ENCODE peak calls at places on chromosome 4, in nine cellular contexts. One of them, this sample, is unnamed.

GRCh38 chr4:107818301-107818910 is 6.3 kb upstream of the SGMS2 start:
- DNase-seq in pancreas: no peak
- DNase-seq in heart right ventricle: no peak
- DNase-seq in IMR-90: no peak
- DNase-seq in left lung: no peak
- DNase-seq in stomach: no peak
- DNase-seq in astrocyte: peak; percentile 23
- DNase-seq in esophagus squamous epithelium: no peak
- DNase-seq in small intestine: no peak
- DNase-seq in this sample: no peak

GRCh38 chr4:66972087-66972486 is 573.2 kb downstream of the CENPC start:
- DNase-seq in heart right ventricle: no peak
- DNase-seq in left lung: no peak
- DNase-seq in stomach: no peak
- DNase-seq in astrocyte: peak; percentile 1
- DNase-seq in IMR-90: no peak
- DNase-seq in esophagus squamous epithelium: no peak
- DNase-seq in small intestine: no peak
- DNase-seq in pancreas: no peak
- DNase-seq in this sample: no peak

GRCh38 chr4:104235966-104236365 is 258.7 kb downstream of the CXXC4 start:
- DNase-seq in small intestine: no peak
- DNase-seq in IMR-90: no peak
- DNase-seq in astrocyte: no peak
- DNase-seq in pancreas: no peak
- DNase-seq in left lung: no peak
- DNase-seq in stomach: no peak
- DNase-seq in esophagus squamous epithelium: no peak
- DNase-seq in heart right ventricle: no peak
- DNase-seq in this sample: no peak

GRCh38 chr4:184406915-184407314 is 67.4 kb downstream of the IRF2 start:
- DNase-seq in esophagus squamous epithelium: no peak
- DNase-seq in stomach: peak; percentile 59
- DNase-seq in pancreas: no peak
- DNase-seq in left lung: no peak
- DNase-seq in small intestine: peak; percentile 84
- DNase-seq in astrocyte: no peak
- DNase-seq in IMR-90: no peak
- DNase-seq in heart right ventricle: no peak
- DNase-seq in this sample: no peak

GRCh38 chr4:14084598-14084997 is 457.1 kb upstream of the BOD1L1 start:
- DNase-seq in stomach: no peak
- DNase-seq in esophagus squamous epithelium: no peak
- DNase-seq in left lung: no peak
- DNase-seq in heart right ventricle: no peak
- DNase-seq in IMR-90: no peak
- DNase-seq in small intestine: no peak
- DNase-seq in astrocyte: no peak
- DNase-seq in pancreas: no peak
- DNase-seq in this sample: no peak

GRCh38 chr4:31458813-31459212 is 738.6 kb downstream of the PCDH7 start:
- DNase-seq in stomach: no peak
- DNase-seq in small intestine: no peak
- DNase-seq in astrocyte: peak; percentile 25
- DNase-seq in pancreas: no peak
- DNase-seq in esophagus squamous epithelium: no peak
- DNase-seq in left lung: no peak
- DNase-seq in heart right ventricle: no peak
- DNase-seq in IMR-90: no peak
- DNase-seq in this sample: no peak

GRCh38 chr4:40769266-40769665 is 19.5 kb downstream of the NSUN7 start:
- DNase-seq in esophagus squamous epithelium: no peak
- DNase-seq in small intestine: no peak
- DNase-seq in stomach: no peak
- DNase-seq in astrocyte: peak; percentile 36
- DNase-seq in pancreas: no peak
- DNase-seq in IMR-90: peak; percentile 37
- DNase-seq in heart right ventricle: no peak
- DNase-seq in left lung: no peak
- DNase-seq in this sample: no peak

GRCh38 chr4:120874792-120875774 is 47.4 kb downstream of the PRDM5 start:
- DNase-seq in astrocyte: no peak
- DNase-seq in left lung: no peak
- DNase-seq in pancreas: no peak
- DNase-seq in small intestine: no peak
- DNase-seq in stomach: no peak
- DNase-seq in esophagus squamous epithelium: no peak
- DNase-seq in heart right ventricle: no peak
- DNase-seq in IMR-90: no peak
- DNase-seq in this sample: no peak

GRCh38 chr4:186236126-186236525 is 8.8 kb downstream of the KLKB1 start:
- DNase-seq in heart right ventricle: no peak
- DNase-seq in left lung: no peak
- DNase-seq in pancreas: no peak
- DNase-seq in IMR-90: no peak
- DNase-seq in small intestine: peak; percentile 28
- DNase-seq in esophagus squamous epithelium: no peak
- DNase-seq in stomach: no peak
- DNase-seq in astrocyte: no peak
- DNase-seq in this sample: no peak

GRCh38 chr4:61277785-61278184 is 77.7 kb downstream of the ADGRL3 start:
- DNase-seq in heart right ventricle: no peak
- DNase-seq in pancreas: no peak
- DNase-seq in left lung: no peak
- DNase-seq in stomach: no peak
- DNase-seq in astrocyte: peak; percentile 2
- DNase-seq in IMR-90: no peak
- DNase-seq in small intestine: no peak
- DNase-seq in esophagus squamous epithelium: no peak
- DNase-seq in this sample: no peak

GRCh38 chr4:28490669-28491068 is 1630.0 kb downstream of the STIM2 start:
- DNase-seq in heart right ventricle: no peak
- DNase-seq in esophagus squamous epithelium: no peak
- DNase-seq in pancreas: no peak
- DNase-seq in left lung: no peak
- DNase-seq in IMR-90: peak; percentile 52
- DNase-seq in stomach: no peak
- DNase-seq in astrocyte: peak; percentile 1
- DNase-seq in small intestine: no peak
- DNase-seq in this sample: no peak

GRCh38 chr4:45293335-45293734 is 567.0 kb upstream of the GNPDA2 start:
- DNase-seq in IMR-90: no peak
- DNase-seq in small intestine: no peak
- DNase-seq in heart right ventricle: no peak
- DNase-seq in astrocyte: no peak
- DNase-seq in esophagus squamous epithelium: no peak
- DNase-seq in pancreas: no peak
- DNase-seq in stomach: no peak
- DNase-seq in left lung: peak; percentile 3
- DNase-seq in this sample: no peak

GRCh38 chr4:45292844-45293243 is 566.5 kb upstream of the GNPDA2 start:
- DNase-seq in astrocyte: no peak
- DNase-seq in stomach: no peak
- DNase-seq in pancreas: no peak
- DNase-seq in esophagus squamous epithelium: no peak
- DNase-seq in heart right ventricle: no peak
- DNase-seq in small intestine: no peak
- DNase-seq in IMR-90: no peak
- DNase-seq in left lung: peak; percentile 22
- DNase-seq in this sample: no peak

DNA sequence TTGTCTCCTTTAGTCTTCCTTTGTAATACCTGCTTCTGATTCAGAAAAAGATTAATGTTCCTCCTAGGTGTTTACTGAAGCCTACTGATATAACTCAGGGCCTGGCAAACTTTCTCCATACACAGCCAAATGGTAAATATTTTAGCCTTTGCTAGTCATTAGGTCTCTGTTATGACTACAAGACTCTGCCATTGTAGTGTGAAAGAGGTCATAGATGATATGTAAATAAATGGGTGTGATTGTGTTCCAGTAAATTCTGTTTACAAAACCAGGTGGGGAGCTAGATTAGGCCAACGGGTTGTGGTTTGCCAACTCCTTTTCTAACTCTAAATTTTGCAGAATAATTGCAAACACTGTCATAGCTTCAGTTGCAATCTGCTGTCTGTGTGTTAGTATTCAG is 568.1 kb upstream of the GNPDA2 start:
- DNase-seq in pancreas: no peak
- DNase-seq in IMR-90: no peak
- DNase-seq in heart right ventricle: no peak
- DNase-seq in esophagus squamous epithelium: no peak
- DNase-seq in astrocyte: no peak
- DNase-seq in left lung: no peak
- DNase-seq in stomach: peak; percentile 23
- DNase-seq in small intestine: no peak
- DNase-seq in this sample: no peak
- H3K27ac ChIP-seq in pancreas: no peak overlapping the region
- H3K27ac ChIP-seq in IMR-90: no peak overlapping the region
- H3K27ac ChIP-seq in heart right ventricle: no peak overlapping the region
- H3K27ac ChIP-seq in esophagus squamous epithelium: no peak overlapping the region
- H3K27ac ChIP-seq in astrocyte: no peak overlapping the region
- H3K27ac ChIP-seq in left lung: no peak overlapping the region
- H3K27ac ChIP-seq in stomach: peak overlapping the region; percentile 35
- H3K27ac ChIP-seq in small intestine: no peak overlapping the region
- H3K27ac ChIP-seq in this sample: no peak overlapping the region

DNA sequence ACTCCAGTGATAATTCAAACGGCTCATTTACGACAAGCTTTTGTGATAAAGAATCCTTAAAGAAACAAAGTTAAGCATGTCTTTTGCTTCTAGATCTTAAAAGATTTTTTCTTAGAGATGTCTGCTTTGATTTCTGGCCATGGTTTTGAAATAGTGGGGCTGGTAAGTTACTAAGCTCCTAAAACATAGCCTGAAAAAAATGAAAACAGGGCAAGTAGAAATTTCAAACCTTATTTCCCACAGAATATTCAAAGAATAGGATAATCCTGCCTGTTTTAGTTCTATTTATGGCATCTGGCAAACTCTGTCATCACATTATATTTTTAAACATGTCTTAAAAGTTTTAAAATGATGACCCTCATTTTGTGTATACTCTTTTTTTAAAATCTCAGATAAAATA is 318.3 kb downstream of the ARHGAP24 start:
- DNase-seq in pancreas: no peak
- DNase-seq in stomach: no peak
- DNase-seq in left lung: no peak
- DNase-seq in esophagus squamous epithelium: no peak
- DNase-seq in small intestine: no peak
- DNase-seq in astrocyte: no peak
- DNase-seq in heart right ventricle: no peak
- DNase-seq in IMR-90: no peak
- DNase-seq in this sample: no peak
- H3K27ac ChIP-seq in pancreas: no peak overlapping the region
- H3K27ac ChIP-seq in stomach: no peak overlapping the region
- H3K27ac ChIP-seq in left lung: no peak overlapping the region
- H3K27ac ChIP-seq in esophagus squamous epithelium: no peak overlapping the region
- H3K27ac ChIP-seq in small intestine: no peak overlapping the region
- H3K27ac ChIP-seq in astrocyte: no peak overlapping the region
- H3K27ac ChIP-seq in heart right ventricle: no peak overlapping the region
- H3K27ac ChIP-seq in IMR-90: no peak overlapping the region
- H3K27ac ChIP-seq in this sample: no peak overlapping the region

GRCh38 chr4:77146426-77147399 is 10.3 kb upstream of the CCNG2 start:
- DNase-seq in small intestine: peak; percentile 25
- DNase-seq in stomach: no peak
- DNase-seq in astrocyte: peak; percentile 26
- DNase-seq in left lung: no peak
- DNase-seq in IMR-90: no peak
- DNase-seq in pancreas: no peak
- DNase-seq in esophagus squamous epithelium: no peak
- DNase-seq in heart right ventricle: no peak
- DNase-seq in this sample: no peak

GRCh38 chr4:77147400-77147782 is 9.6 kb upstream of the CCNG2 start:
- DNase-seq in astrocyte: no peak
- DNase-seq in small intestine: no peak
- DNase-seq in pancreas: no peak
- DNase-seq in left lung: no peak
- DNase-seq in IMR-90: peak; percentile 18
- DNase-seq in stomach: no peak
- DNase-seq in esophagus squamous epithelium: no peak
- DNase-seq in heart right ventricle: no peak
- DNase-seq in this sample: no peak

GRCh38 chr4:77142642-77143020 is 14.4 kb upstream of the CCNG2 start:
- DNase-seq in esophagus squamous epithelium: no peak
- DNase-seq in stomach: no peak
- DNase-seq in small intestine: no peak
- DNase-seq in heart right ventricle: no peak
- DNase-seq in pancreas: no peak
- DNase-seq in left lung: no peak
- DNase-seq in astrocyte: no peak
- DNase-seq in IMR-90: no peak
- DNase-seq in this sample: no peak

GRCh38 chr4:77148081-77148480 is 8.9 kb upstream of the CCNG2 start:
- DNase-seq in small intestine: peak; percentile 69
- DNase-seq in heart right ventricle: no peak
- DNase-seq in esophagus squamous epithelium: no peak
- DNase-seq in astrocyte: no peak
- DNase-seq in left lung: no peak
- DNase-seq in stomach: no peak
- DNase-seq in IMR-90: no peak
- DNase-seq in pancreas: no peak
- DNase-seq in this sample: no peak

GRCh38 chr4:77145806-77146425 is 11.1 kb upstream of the CCNG2 start:
- DNase-seq in stomach: no peak
- DNase-seq in small intestine: no peak
- DNase-seq in esophagus squamous epithelium: no peak
- DNase-seq in pancreas: no peak
- DNase-seq in astrocyte: no peak
- DNase-seq in heart right ventricle: no peak
- DNase-seq in IMR-90: no peak
- DNase-seq in left lung: no peak
- DNase-seq in this sample: no peak
- H3K27ac ChIP-seq in stomach: no peak overlapping the region
- H3K27ac ChIP-seq in small intestine: no peak overlapping the region
- H3K27ac ChIP-seq in esophagus squamous epithelium: peak overlapping the region; percentile 17
- H3K27ac ChIP-seq in pancreas: no peak overlapping the region
- H3K27ac ChIP-seq in astrocyte: no peak overlapping the region
- H3K27ac ChIP-seq in heart right ventricle: no peak overlapping the region
- H3K27ac ChIP-seq in IMR-90: no peak overlapping the region
- H3K27ac ChIP-seq in left lung: peak overlapping the region; percentile 70
- H3K27ac ChIP-seq in this sample: no peak overlapping the region

DNA sequence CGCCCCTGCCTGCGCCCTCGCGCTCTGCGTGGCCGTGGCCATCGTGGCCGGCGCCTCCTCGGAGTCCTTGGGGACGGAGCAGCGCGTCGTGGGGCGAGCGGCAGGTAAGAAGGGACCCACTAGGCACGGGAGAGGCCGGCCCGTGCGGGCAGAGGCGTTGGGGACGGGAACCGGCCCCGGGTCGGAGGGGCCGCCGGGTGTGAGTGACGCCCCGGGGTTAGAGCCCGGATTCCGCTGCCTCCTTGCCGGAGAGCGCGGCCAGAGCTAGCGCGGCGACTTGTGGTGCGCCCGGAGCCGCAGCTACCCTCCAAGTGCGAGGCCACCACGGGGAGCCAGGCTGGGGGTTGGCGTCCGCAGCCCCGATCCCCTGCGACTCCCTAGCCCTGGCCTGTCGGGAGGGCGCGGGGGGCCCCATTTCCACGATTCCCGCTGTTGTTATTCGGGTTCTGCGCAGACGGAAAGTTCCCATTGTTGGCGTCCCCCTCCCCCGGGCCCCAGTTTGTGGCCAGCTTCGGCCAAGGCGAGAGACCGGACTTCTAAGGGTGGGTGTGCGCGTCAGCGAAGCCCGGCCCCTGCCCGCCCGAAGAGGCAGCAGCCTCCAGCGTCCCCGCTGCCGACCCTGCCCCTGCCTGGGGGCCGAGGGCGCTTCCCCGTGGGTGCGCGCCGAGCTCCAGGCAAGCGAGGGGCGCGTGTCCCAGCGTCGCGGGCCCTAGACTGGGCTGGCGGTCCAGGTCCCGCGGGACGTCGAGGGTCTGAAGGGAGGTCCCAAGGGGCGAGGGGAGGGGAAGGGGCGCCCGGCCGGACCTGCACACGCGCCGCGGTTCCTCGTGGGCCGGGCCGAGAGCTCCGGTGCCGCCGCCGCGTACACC is 1.1 kb downstream of the FGFR3 start:
- DNase-seq in IMR-90: no peak
- DNase-seq in small intestine: peak; percentile 26
- DNase-seq in esophagus squamous epithelium: no peak
- DNase-seq in left lung: no peak
- DNase-seq in stomach: no peak
- DNase-seq in pancreas: no peak
- DNase-seq in heart right ventricle: no peak
- DNase-seq in astrocyte: no peak
- DNase-seq in this sample: no peak
- H3K27ac ChIP-seq in IMR-90: no peak overlapping the region
- H3K27ac ChIP-seq in small intestine: peak overlapping the region; percentile 64
- H3K27ac ChIP-seq in esophagus squamous epithelium: peak overlapping the region; percentile 90
- H3K27ac ChIP-seq in left lung: no peak overlapping the region
- H3K27ac ChIP-seq in stomach: peak overlapping the region; percentile 73
- H3K27ac ChIP-seq in pancreas: peak overlapping the region; percentile 39
- H3K27ac ChIP-seq in heart right ventricle: no peak overlapping the region
- H3K27ac ChIP-seq in astrocyte: no peak overlapping the region
- H3K27ac ChIP-seq in this sample: no peak overlapping the region

This sample was measured in lower lobe of right lung.